ENCODE peak calls at places on chromosomes 5 and 9, in eight cellular contexts. G is PC-9; S is activated CD8-positive, alpha-beta memory T cell treated with anti-CD3 and anti-CD28 coated beads for 4 hours; H is fibroblast of the aortic adventitia; B is adipocyte; E is NCI-H1417; Q is dermis microvascular lymphatic vessel endothelial cell; O is Karpas-422. D is an unnamed sample.

GRCh38 chr5:59418766-59419165 is 474.8 kb downstream of the PDE4D start:
- DNase-seq in O (no peak), B (no peak), E (no peak), S (no peak), H (no peak), G (no peak), Q (no peak), D (no peak)

GRCh38 chr5:59276886-59277514 is 616.5 kb downstream of the PDE4D start:
- DNase-seq in Q (no peak), E (no peak), H (no peak), G (no peak), S (no peak), O (no peak), B (no peak), D (no peak)

GRCh38 chr5:10595305-10595677 is 31.4 kb downstream of the ANKRD33B start:
- DNase-seq in Q (no peak), G (no peak), O (no peak), H (no peak), E (no peak), S (no peak), B (peak; percentile 56), D (no peak)

GRCh38 chr5:108345541-108346171 is 36.2 kb downstream of the FBXL17 start:
- DNase-seq in H (peak; percentile 69), Q (peak; percentile 37), O (peak; percentile 84), G (peak; percentile 51), B (peak; percentile 80), E (peak; percentile 64), S (no peak), D (no peak)

GRCh38 chr5:962386-962785 is 46.2 kb upstream of the NKD2 start:
- DNase-seq in G (no peak), H (no peak), E (no peak), Q (no peak), S (no peak), O (no peak), B (no peak), D (no peak)

GRCh38 chr9:91126761-91127420 is 234.8 kb downstream of the AUH start:
- DNase-seq in H (peak; percentile 31), B (peak; percentile 51), E (no peak), S (no peak), Q (no peak), G (no peak), O (no peak), D (no peak)

GRCh38 chr5:17248999-17249634 is 31.7 kb downstream of the BASP1 start:
- DNase-seq in Q (no peak), O (no peak), E (no peak), S (no peak), G (peak; percentile 84), B (peak; percentile 96), H (peak; percentile 99), D (no peak)

GRCh38 chr5:171207256-171207866 is 101.7 kb upstream of the TLX3 start:
- DNase-seq in G (no peak), S (no peak), O (peak; percentile 76), Q (no peak), E (peak; percentile 54), B (peak; percentile 85), H (peak; percentile 54), D (no peak)

GRCh38 chr5:66710557-66710956 is 114.4 kb downstream of the MAST4 start:
- DNase-seq in S (no peak), B (peak; percentile 20), H (peak; percentile 80), E (no peak), O (peak; percentile 12), G (no peak), Q (no peak), D (no peak)

GRCh38 chr5:160556886-160557285 is 135.2 kb downstream of the PTTG1 start:
- DNase-seq in G (no peak), E (no peak), B (no peak), H (no peak), O (no peak), S (no peak), Q (no peak), D (no peak)

GRCh38 chr5:148002471-148002870 is 61.3 kb upstream of the SPINK5 start:
- DNase-seq in E (no peak), O (no peak), B (no peak), Q (no peak), G (no peak), S (no peak), H (peak; percentile 17), D (no peak)

GRCh38 chr9:4774209-4774608 is 18.5 kb upstream of the RCL1 start:
- DNase-seq in G (no peak), H (peak; percentile 68), B (peak; percentile 71), Q (no peak), E (no peak), S (no peak), O (no peak), D (no peak)

GRCh38 chr9:74496819-74497749 is at the start of gene RORB:
- DNase-seq in S (no peak), Q (peak; percentile 12), B (peak; percentile 86), O (peak; percentile 65), E (peak; percentile 66), G (no peak), H (peak; percentile 23), D (peak; percentile 85)

GRCh38 chr5:149215478-149216042 is 56.1 kb upstream of the AFAP1L1 start:
- DNase-seq in S (no peak), Q (no peak), E (no peak), G (no peak), B (no peak), O (no peak), H (peak; percentile 54), D (no peak)

GRCh38 chr9:129998491-129999122 is 44.4 kb downstream of the FNBP1 start:
- DNase-seq in S (no peak), O (no peak), E (no peak), B (peak; percentile 36), Q (no peak), H (no peak), G (no peak), D (no peak)

GRCh38 chr5:154199671-154200220 is 9.2 kb downstream of the GALNT10 start:
- DNase-seq in H (no peak), E (no peak), S (no peak), G (no peak), O (no peak), B (no peak), Q (peak; percentile 78), D (no peak)

GRCh38 chr5:31664566-31664965 is 25.6 kb downstream of the PDZD2 start:
- DNase-seq in G (no peak), H (no peak), B (no peak), Q (no peak), O (peak; percentile 83), E (no peak), S (no peak), D (no peak)

GRCh38 chr5:142421625-142422397 is 97.0 kb upstream of the SPRY4 start:
- DNase-seq in Q (no peak), H (no peak), E (no peak), O (no peak), G (no peak), B (no peak), S (no peak), D (no peak)

GRCh38 chr5:56215019-56215830 is 17.9 kb downstream of the ANKRD55 start:
- DNase-seq in O (no peak), S (no peak), G (no peak), B (no peak), H (no peak), E (no peak), Q (no peak), D (no peak)

GRCh38 chr9:89732295-89732951 is 127.6 kb downstream of the GADD45G start:
- DNase-seq in E (peak; percentile 74), O (no peak), Q (no peak), S (no peak), H (no peak), G (no peak), B (no peak), D (no peak)

GRCh38 chr5:133612021-133612860 is at the start of gene FSTL4:
- DNase-seq in E (peak; percentile 77), B (peak; percentile 6), G (no peak), Q (no peak), H (no peak), S (no peak), O (no peak), D (no peak)

GRCh38 chr9:38707885-38708640 is 11.9 kb downstream of the FAM240B start:
- DNase-seq in B (no peak), O (peak; percentile 64), H (no peak), Q (no peak), S (no peak), E (peak; percentile 36), G (no peak), D (no peak)

GRCh38 chr9:93953492-93954435 is 1.4 kb downstream of the BARX1 start:
- DNase-seq in B (peak; percentile 26), G (no peak), E (no peak), Q (no peak), H (no peak), S (no peak), O (no peak), D (no peak)

GRCh38 chr5:161686881-161687280 is 1.4 kb downstream of the GABRA6 start:
- DNase-seq in Q (no peak), H (no peak), O (no peak), S (no peak), B (no peak), G (no peak), E (no peak), D (no peak)

GRCh38 chr5:96087939-96088338 is 126.3 kb upstream of the ELL2 start:
- DNase-seq in H (no peak), E (peak; percentile 69), G (no peak), Q (no peak), S (no peak), O (no peak), B (no peak), D (no peak)

GRCh38 chr5:1973391-1974013 is 90.8 kb upstream of the IRX4 start:
- DNase-seq in G (no peak), H (no peak), S (no peak), Q (no peak), O (no peak), E (no peak), B (no peak), D (no peak)

GRCh38 chr5:9533096-9533495 is 12.8 kb downstream of the SEMA5A start:
- DNase-seq in Q (no peak), G (no peak), B (peak; percentile 73), O (no peak), S (no peak), E (no peak), H (peak; percentile 42), D (no peak)

GRCh38 chr9:128297221-128297773 is 21.2 kb downstream of the SWI5 start:
- DNase-seq in G (no peak), O (no peak), S (no peak), H (no peak), Q (no peak), B (no peak), E (no peak), D (no peak)

GRCh38 chr9:31030741-31031202 is 1353.7 kb upstream of the ACO1 start:
- DNase-seq in Q (no peak), H (peak; percentile 5), S (no peak), E (peak; percentile 45), G (no peak), O (no peak), B (peak; percentile 55), D (no peak)

GRCh38 chr9:132978451-132979087 is at the start of gene GFI1B:
- DNase-seq in H (no peak), E (peak; percentile 45), G (no peak), O (peak; percentile 82), S (no peak), Q (no peak), B (no peak), D (no peak)

GRCh38 chr9:71549023-71549422 is 219.3 kb downstream of the CEMIP2 start:
- DNase-seq in E (no peak), H (no peak), O (peak; percentile 55), S (no peak), B (no peak), G (no peak), Q (no peak), D (no peak)

GRCh38 chr9:2014148-2014547 is 999 bp upstream of the SMARCA2 start:
- DNase-seq in G (no peak), B (peak; percentile 43), H (no peak), O (no peak), S (no peak), Q (no peak), E (no peak), D (peak; percentile 64)

D was measured in Right ventricle myocardium inferior.